ENCODE peak calls at places on chromosome 16, in four cellular contexts. V is activated CD4-positive, CD25-positive, alpha-beta regulatory T cell; X is effector CD4-positive, alpha-beta T cell; Q is activated CD4-positive, alpha-beta T cell treated with anti-CD3 and anti-CD28 coated beads, Interleukin-2, amount 50 U/mL, for 24 hours. B is an unnamed sample.

GRCh38 chr16:48432136-48432535 is 46.9 kb upstream of the SIAH1 start:
- DNase-seq in X (no peak), V (no peak), Q (no peak), B (no peak)

GRCh38 chr16:87333101-87333500 is 15.9 kb upstream of the C16orf95 start:
- DNase-seq in Q (no peak), X (no peak), V (no peak), B (no peak)

GRCh38 chr16:20372696-20373095 is 20.2 kb upstream of the UMOD start:
- DNase-seq in V (no peak), X (no peak), Q (no peak), B (no peak)

GRCh38 chr16:53097190-53097589 is 42.4 kb downstream of the CHD9 start:
- DNase-seq in Q (no peak), X (no peak), V (no peak), B (no peak)

GRCh38 chr16:72612271-72612670 is 435.7 kb downstream of the ZFHX3 start:
- DNase-seq in Q (no peak), X (no peak), V (no peak), B (no peak)

GRCh38 chr16:67235816-67236547 is 9.1 kb downstream of the TMEM208 start:
- DNase-seq in V (no peak), X (peak; percentile 36), Q (no peak), B (no peak)

GRCh38 chr16:27690604-27691003 is 140.7 kb downstream of the KATNIP start:
- DNase-seq in V (no peak), X (no peak), Q (no peak), B (no peak)

GRCh38 chr16:66905633-66906539 is 12.8 kb downstream of the CDH16 start:
- DNase-seq in Q (no peak), V (no peak), X (no peak), B (no peak)

GRCh38 chr16:88936008-88936912 is 40.7 kb downstream of the CBFA2T3 start:
- DNase-seq in X (no peak), V (no peak), Q (no peak), B (no peak)

B was measured in HS-5.